ENCODE peak calls at places on chromosomes 5 and 9, in four cellular contexts. H, L, N and J are unnamed samples.

GRCh38 chr5:91641730-91642350 is 258.7 kb upstream of the ARRDC3 start:
- DNase-seq in L (peak), H (no peak), N (no peak), J (peak)

GRCh38 chr9:117487555-117488175 is 72.8 kb upstream of the ASTN2 start:
- DNase-seq in H (peak), N (peak), L (peak), J (no peak)

GRCh38 chr9:137406876-137407589 is 15.9 kb downstream of the EXD3 start:
- DNase-seq in H (peak), L (peak), N (peak), J (no peak)

GRCh38 chr5:88876714-88877113 is 6.3 kb downstream of the MEF2C start:
- DNase-seq in H (no peak), N (no peak), L (no peak), J (no peak)

GRCh38 chr5:131379071-131379538 is 115.3 kb downstream of the CDC42SE2 start:
- DNase-seq in L (no peak), N (no peak), H (peak), J (no peak)

GRCh38 chr9:16196206-16196605 is 643.4 kb downstream of the CCDC171 start:
- DNase-seq in L (no peak), H (no peak), N (no peak), J (no peak)

GRCh38 chr9:72427801-72428200 is 62.8 kb upstream of the ZFAND5 start:
- DNase-seq in N (no peak), L (peak), H (no peak), J (no peak)

GRCh38 chr5:164175083-164175482 is 669.7 kb downstream of the MAT2B start:
- DNase-seq in H (no peak), N (no peak), L (peak), J (no peak)